ENCODE peak calls at places on chromosomes 4 and X, in six cellular contexts. U is B cell, X is endothelial cell, H is psoas muscle, N is cardiac fibroblast, T is Calu3. B is an unnamed sample.

GRCh38 chrX:40154853-40155616 is 57.3 kb upstream of the BCOR start:
- DNase-seq in H (peak; percentile 73), X (peak; percentile 43), N (peak; percentile 33), U (no peak), T (no peak), B (peak; percentile 66)

GRCh38 chr4:172785623-172786022 is 383.0 kb upstream of the GALNT7 start:
- DNase-seq in X (no peak), N (no peak), H (no peak), U (no peak), T (no peak), B (no peak)

GRCh38 chr4:174523003-174523693 is 860 bp upstream of the HPGD start:
- DNase-seq in N (peak; percentile 10), U (no peak), H (no peak), X (no peak), T (no peak), B (peak; percentile 12)

GRCh38 chrX:41152221-41152620 is 67.0 kb downstream of the USP9X start:
- DNase-seq in H (no peak), X (no peak), N (no peak), T (no peak), U (no peak), B (no peak)

GRCh38 chrX:24720036-24720435 is 26.3 kb downstream of the POLA1 start:
- DNase-seq in N (no peak), H (no peak), X (no peak), U (no peak), T (no peak), B (no peak)

GRCh38 chr4:164955107-164955805 is 22.2 kb downstream of the TRIM61 start:
- DNase-seq in T (no peak), U (no peak), N (no peak), H (no peak), X (no peak), B (no peak)

GRCh38 chrX:71809886-71810285 is 46.7 kb downstream of the CXorf49B start:
- DNase-seq in X (no peak), H (no peak), T (no peak), U (no peak), N (peak; percentile 0), B (no peak)

GRCh38 chr4:69591374-69591773 is 48.1 kb downstream of the UGT2A2 start:
- DNase-seq in U (no peak), N (no peak), H (no peak), X (no peak), T (no peak), B (no peak)